ENCODE peak calls at places on chromosomes 7 and 10, in seven cellular contexts. R is A549, H is colonic mucosa, L is testis, V is foreskin keratinocyte, O is tibial artery, B is right lobe of liver. T is an unnamed sample.

GRCh38 chr10:7121154-7121797 is 289.6 kb downstream of the SFMBT2 start:
- DNase-seq in R (peak; percentile 62), H (peak; percentile 42), L (peak; percentile 41), V (no peak), O (peak; percentile 35), B (no peak), T (peak; percentile 74)

GRCh38 chr10:79404690-79405131 is 40.7 kb downstream of the ZCCHC24 start:
- DNase-seq in R (no peak), H (no peak), L (no peak), V (no peak), O (peak; percentile 19), B (peak; percentile 45), T (no peak)

GRCh38 chr7:28956608-28957063 is 1.5 kb downstream of the TRIL start:
- DNase-seq in R (peak; percentile 33), H (peak; percentile 77), L (peak; percentile 52), V (peak; percentile 68), O (no peak), B (peak; percentile 65), T (peak; percentile 63)

GRCh38 chr7:43148161-43148731 is 35.8 kb downstream of the HECW1 start:
- DNase-seq in R (no peak), H (no peak), L (no peak), V (peak; percentile 83), O (no peak), B (no peak), T (peak; percentile 54)

GRCh38 chr10:60955957-60956425 is 12.0 kb upstream of the RHOBTB1 start:
- DNase-seq in R (peak; percentile 78), H (no peak), L (no peak), V (peak; percentile 81), O (no peak), B (no peak), T (peak; percentile 26)

GRCh38 chr10:78009662-78010061 is 19.7 kb downstream of the POLR3A start:
- DNase-seq in R (no peak), H (no peak), L (no peak), V (no peak), O (no peak), B (no peak), T (no peak)

GRCh38 chr7:129468087-129468486 is 33.9 kb downstream of the STRIP2 start:
- DNase-seq in R (no peak), H (no peak), L (no peak), V (peak; percentile 65), O (no peak), B (no peak), T (no peak)

GRCh38 chr7:22485189-22485588 is 14.8 kb downstream of the STEAP1B start:
- DNase-seq in R (no peak), H (no peak), L (no peak), V (peak; percentile 31), O (no peak), B (no peak), T (no peak)

GRCh38 chr10:96043157-96043894 is at the start of gene CCNJ:
- DNase-seq in R (peak; percentile 91), H (peak; percentile 88), L (peak; percentile 92), V (peak; percentile 72), O (peak; percentile 86), B (peak; percentile 83), T (peak; percentile 98)

GRCh38 chr7:43716598-43716997 is 12.7 kb downstream of the COA1 start:
- DNase-seq in R (no peak), H (no peak), L (no peak), V (no peak), O (no peak), B (no peak), T (no peak)

GRCh38 chr10:71453186-71453585 is 56.5 kb downstream of the CDH23 start:
- DNase-seq in R (no peak), H (no peak), L (no peak), V (no peak), O (no peak), B (no peak), T (no peak)

GRCh38 chr7:125074141-125074540 is 144.5 kb upstream of the POT1 start:
- DNase-seq in R (no peak), H (no peak), L (no peak), V (peak; percentile 64), O (no peak), B (no peak), T (no peak)

GRCh38 chr7:76262683-76263402 is 39.6 kb upstream of the HSPB1 start:
- DNase-seq in R (peak; percentile 85), H (peak; percentile 55), L (peak; percentile 75), V (peak; percentile 39), O (no peak), B (peak; percentile 73), T (peak; percentile 65)

GRCh38 chr10:103652599-103653281 is 159.2 kb downstream of the NEURL1 start:
- DNase-seq in R (no peak), H (peak; percentile 86), L (no peak), V (no peak), O (peak; percentile 82), B (peak; percentile 64), T (no peak)

GRCh38 chr10:42428534-42428933 is 209.8 kb downstream of the ZNF33B start:
- DNase-seq in R (no peak), H (no peak), L (no peak), V (peak; percentile 8), O (no peak), B (no peak), T (peak; percentile 1)

GRCh38 chr7:82020076-82020475 is 250.2 kb upstream of the HGF start:
- DNase-seq in R (no peak), H (no peak), L (no peak), V (no peak), O (no peak), B (no peak), T (no peak)

GRCh38 chr10:119165171-119166110 is at the start of gene SFXN4:
- DNase-seq in R (peak; percentile 76), H (peak; percentile 84), L (peak; percentile 77), V (peak; percentile 37), O (peak; percentile 77), B (peak; percentile 90), T (peak; percentile 73)

GRCh38 chr10:72173267-72173634 is 42.6 kb upstream of the ANAPC16 start:
- DNase-seq in R (peak; percentile 82), H (no peak), L (no peak), V (no peak), O (no peak), B (no peak), T (no peak)

GRCh38 chr10:71985542-71986250 is 21.5 kb downstream of the CHST3 start:
- DNase-seq in R (no peak), H (no peak), L (no peak), V (no peak), O (peak; percentile 81), B (no peak), T (no peak)

GRCh38 chr10:73768881-73769280 is 13.0 kb upstream of the CHCHD1 start:
- DNase-seq in R (no peak), H (no peak), L (no peak), V (no peak), O (no peak), B (no peak), T (no peak)

GRCh38 chr7:146116452-146117219 is at the start of gene CNTNAP2:
- DNase-seq in R (no peak), H (no peak), L (peak; percentile 16), V (peak; percentile 2), O (no peak), B (no peak), T (no peak)

GRCh38 chr10:47418966-47419365 is 34.9 kb upstream of the ZNF488 start:
- DNase-seq in R (no peak), H (no peak), L (no peak), V (no peak), O (no peak), B (no peak), T (no peak)

GRCh38 chr10:72794260-72794659 is 99.3 kb upstream of the OIT3 start:
- DNase-seq in R (peak; percentile 53), H (no peak), L (no peak), V (no peak), O (no peak), B (no peak), T (no peak)

GRCh38 chr7:48421357-48421756 is 250.1 kb downstream of the ABCA13 start:
- DNase-seq in R (no peak), H (no peak), L (no peak), V (no peak), O (no peak), B (no peak), T (no peak)

GRCh38 chr7:108197371-108198091 is 67.4 kb upstream of the LAMB4 start:
- DNase-seq in R (no peak), H (no peak), L (no peak), V (peak; percentile 20), O (no peak), B (no peak), T (no peak)

DNA sequence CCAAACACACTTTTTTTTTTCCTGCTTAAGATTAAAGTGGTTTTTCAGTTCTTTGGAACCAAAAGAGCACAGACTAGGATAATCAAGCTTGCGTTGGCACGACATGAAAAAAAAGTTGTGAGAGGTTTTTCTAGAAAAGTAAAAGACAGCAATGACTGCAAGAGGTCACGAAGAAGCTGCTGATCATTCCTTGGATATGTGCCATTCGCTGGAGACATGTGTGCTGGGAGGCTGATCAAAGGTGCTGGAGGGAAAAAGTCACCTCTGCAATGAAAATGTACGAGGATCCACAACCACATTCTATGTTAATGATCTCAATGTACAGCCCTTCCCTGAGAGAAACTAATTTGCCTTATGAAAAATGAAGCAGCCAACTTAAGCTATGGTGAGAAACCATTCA is 5.4 kb downstream of the AKR1B1 start:
- DNase-seq in R (no peak), H (no peak), L (no peak), V (no peak), O (no peak), B (no peak), T (no peak)
- H3K27ac ChIP-seq in R (peak overlapping the region; percentile 94), H (peak overlapping the region; percentile 2), L (no peak overlapping the region), V (no peak overlapping the region), O (no peak overlapping the region), B (no peak overlapping the region), T (no peak overlapping the region)

DNA sequence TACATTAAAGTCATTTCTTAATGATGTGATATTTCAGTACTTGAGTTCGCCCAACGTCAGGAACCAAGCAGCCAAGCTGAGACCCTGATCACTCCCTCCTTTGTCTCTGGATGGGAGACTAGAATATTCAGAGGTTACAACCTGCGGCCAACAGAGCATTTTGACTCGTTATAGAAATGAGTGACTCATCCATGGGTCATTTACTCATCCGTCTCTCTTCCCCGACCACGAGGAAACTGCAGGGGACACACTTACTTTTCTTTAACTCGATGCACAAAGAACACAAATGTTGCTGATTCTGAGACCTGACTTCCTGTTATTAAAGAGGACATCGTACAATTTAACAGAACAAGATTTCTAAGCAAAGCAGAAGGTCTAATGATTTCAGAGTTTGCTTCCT is 343.3 kb downstream of the FRMD4A start:
- DNase-seq in R (peak; percentile 11), H (no peak), L (no peak), V (peak; percentile 54), O (no peak), B (no peak), T (peak; percentile 23)
- TF ChIP-seq CTCF in R (no peak), H (no peak), L (no peak), V (no peak), O (no peak), B (no peak), T (no peak)

GRCh38 chr10:89144836-89145235 is 62.3 kb downstream of the CH25H start:
- DNase-seq in R (no peak), H (no peak), L (no peak), V (no peak), O (no peak), B (no peak), T (no peak)
- H3K27ac ChIP-seq in R (no peak overlapping the region), H (no peak overlapping the region), L (no peak overlapping the region), V (no peak overlapping the region), O (no peak overlapping the region), B (no peak overlapping the region), T (no peak overlapping the region)

DNA sequence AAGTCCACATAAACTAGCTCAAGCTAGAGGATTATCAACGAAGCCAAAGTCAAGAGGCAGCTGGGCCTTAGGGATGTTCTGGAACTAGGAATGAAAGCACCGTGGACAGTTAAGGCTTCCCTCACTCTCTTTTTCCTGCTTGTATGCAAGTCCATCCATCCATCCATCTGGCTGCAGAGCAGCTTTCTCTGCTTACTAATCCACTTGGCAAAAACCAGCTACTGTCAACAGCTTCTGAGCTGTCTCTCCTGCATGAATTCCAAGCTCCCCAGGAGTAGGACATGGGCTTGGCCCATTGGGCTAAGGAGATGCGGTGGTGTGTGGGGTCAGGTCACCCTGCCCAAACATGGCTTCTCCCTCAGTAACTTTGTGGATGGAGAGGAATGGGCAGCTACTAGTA is 66.2 kb downstream of the NAMPT start:
- DNase-seq in R (no peak), H (no peak), L (no peak), V (no peak), O (no peak), B (no peak), T (no peak)
- TF ChIP-seq CTCF in R (no peak), H (no peak), L (no peak), V (no peak), O (no peak), B (no peak), T (no peak)